ENCODE peak calls at places on chromosomes 5 and 9, in ten cellular contexts. N is colonic mucosa, B is psoas muscle, J is transverse colon, R is upper lobe of right lung, D is left ventricle myocardium inferior, K is PC-9, I is Peyer's patch, T is endodermal cell, Y is fibroblast of lung. E is an unnamed sample.

GRCh38 chr5:122076669-122077450 is 1.2 kb downstream of the LOX start:
- DNase-seq in N (peak; percentile 85), B (peak; percentile 77), J (peak; percentile 81), R (peak; percentile 86), D (peak; percentile 71), K (peak; percentile 71), I (peak; percentile 75), T (peak; percentile 97), Y (peak; percentile 80), E (peak; percentile 58)

GRCh38 chr5:148848378-148849031 is 22.1 kb downstream of the ADRB2 start:
- DNase-seq in N (no peak), B (no peak), J (no peak), R (no peak), D (no peak), K (no peak), I (no peak), T (no peak), Y (no peak), E (no peak)

GRCh38 chr9:88312517-88313103 is 75.6 kb upstream of the SPIN1 start:
- DNase-seq in N (no peak), B (no peak), J (no peak), R (no peak), D (no peak), K (no peak), I (no peak), T (no peak), Y (no peak), E (no peak)

GRCh38 chr9:79928661-79929060 is 356.9 kb downstream of the TLE4 start:
- DNase-seq in N (no peak), B (no peak), J (no peak), R (no peak), D (no peak), K (no peak), I (no peak), T (no peak), Y (no peak), E (no peak)

GRCh38 chr5:6201626-6202025 is 176.7 kb downstream of the MED10 start:
- DNase-seq in N (no peak), B (no peak), J (no peak), R (no peak), D (no peak), K (no peak), I (no peak), T (no peak), Y (peak; percentile 3), E (no peak)

GRCh38 chr5:146051678-146052077 is 53.7 kb downstream of the PLAC8L1 start:
- DNase-seq in N (no peak), B (no peak), J (no peak), R (no peak), D (no peak), K (no peak), I (no peak), T (no peak), Y (peak; percentile 86), E (no peak)

GRCh38 chr9:88501086-88501485 is 33.9 kb upstream of the NXNL2 start:
- DNase-seq in N (no peak), B (no peak), J (no peak), R (peak; percentile 23), D (no peak), K (no peak), I (no peak), T (no peak), Y (no peak), E (no peak)

GRCh38 chr5:167902298-167902697 is 389.1 kb upstream of the WWC1 start:
- DNase-seq in N (no peak), B (no peak), J (no peak), R (no peak), D (no peak), K (no peak), I (no peak), T (no peak), Y (no peak), E (no peak)

GRCh38 chr5:58929726-58930125 is 346.9 kb downstream of the RAB3C start:
- DNase-seq in N (no peak), B (no peak), J (no peak), R (no peak), D (no peak), K (no peak), I (no peak), T (no peak), Y (peak; percentile 53), E (no peak)

GRCh38 chr5:64923151-64923685 is 154.5 kb downstream of the CWC27 start:
- DNase-seq in N (no peak), B (no peak), J (no peak), R (no peak), D (no peak), K (no peak), I (no peak), T (peak; percentile 40), Y (peak; percentile 79), E (no peak)

GRCh38 chr5:94969174-94969573 is 315.7 kb downstream of the MCTP1 start:
- DNase-seq in N (no peak), B (no peak), J (no peak), R (no peak), D (no peak), K (no peak), I (no peak), T (no peak), Y (peak; percentile 17), E (no peak)

GRCh38 chr5:135204151-135204600 is 170.1 kb upstream of the PITX1 start:
- DNase-seq in N (peak; percentile 10), B (no peak), J (no peak), R (no peak), D (no peak), K (no peak), I (no peak), T (no peak), Y (peak; percentile 28), E (no peak)

GRCh38 chr9:135065804-135066203 is 21.7 kb upstream of the OLFM1 start:
- DNase-seq in N (no peak), B (no peak), J (no peak), R (peak; percentile 19), D (no peak), K (no peak), I (peak; percentile 5), T (peak; percentile 12), Y (no peak), E (no peak)
- H3K27me3 ChIP-seq in N (no peaks in the 10 kb centered on the region), B (peaks cover 76% of the 10 kb centered on the region), J (peaks cover 45% of the 10 kb centered on the region), R (peaks cover 20% of the 10 kb centered on the region), D (peaks cover 92% of the 10 kb centered on the region), K (peaks cover 46% of the 10 kb centered on the region), I (no peaks in the 10 kb centered on the region), T (no peaks in the 10 kb centered on the region), Y (no peaks in the 10 kb centered on the region), E (peaks cover 19% of the 10 kb centered on the region)

GRCh38 chr5:128384068-128384467 is 154.0 kb downstream of the FBN2 start:
- DNase-seq in N (no peak), B (no peak), J (no peak), R (no peak), D (no peak), K (no peak), I (no peak), T (no peak), Y (no peak), E (no peak)
- TF ChIP-seq CTCF in N (no peak), B (no peak), J (no peak), R (no peak), D (no peak), K (no peak), I (no peak), T (no peak), Y (no peak), E (no peak)

DNA sequence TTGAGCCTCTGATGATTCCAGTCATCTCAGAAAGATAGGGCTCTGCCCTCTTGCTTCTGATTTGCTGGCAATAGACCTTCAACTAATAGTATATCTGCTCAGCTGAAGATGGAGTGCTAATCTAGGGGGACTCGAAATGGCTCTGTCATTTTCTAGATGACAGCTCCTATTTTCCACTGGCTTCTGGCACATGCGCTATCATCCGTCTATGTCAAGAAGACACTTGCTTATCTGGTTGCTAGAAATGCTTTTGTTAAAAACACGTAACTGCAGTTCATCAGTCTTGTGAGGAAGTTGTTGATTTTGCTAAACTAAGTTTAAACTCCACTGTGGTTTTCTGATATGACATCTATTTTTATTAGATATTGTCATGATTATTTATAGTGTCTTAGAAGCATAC is 265.5 kb upstream of the ZNF608 start:
- DNase-seq in N (no peak), B (no peak), J (no peak), R (no peak), D (no peak), K (no peak), I (no peak), T (no peak), Y (no peak), E (no peak)
- H3K27me3 ChIP-seq in N (no peaks in the 10 kb centered on the region), B (no peaks in the 10 kb centered on the region), J (no peaks in the 10 kb centered on the region), R (no peaks in the 10 kb centered on the region), D (no peaks in the 10 kb centered on the region), K (no peaks in the 10 kb centered on the region), I (no peaks in the 10 kb centered on the region), T (no peaks in the 10 kb centered on the region), Y (no peaks in the 10 kb centered on the region), E (no peaks in the 10 kb centered on the region)

DNA sequence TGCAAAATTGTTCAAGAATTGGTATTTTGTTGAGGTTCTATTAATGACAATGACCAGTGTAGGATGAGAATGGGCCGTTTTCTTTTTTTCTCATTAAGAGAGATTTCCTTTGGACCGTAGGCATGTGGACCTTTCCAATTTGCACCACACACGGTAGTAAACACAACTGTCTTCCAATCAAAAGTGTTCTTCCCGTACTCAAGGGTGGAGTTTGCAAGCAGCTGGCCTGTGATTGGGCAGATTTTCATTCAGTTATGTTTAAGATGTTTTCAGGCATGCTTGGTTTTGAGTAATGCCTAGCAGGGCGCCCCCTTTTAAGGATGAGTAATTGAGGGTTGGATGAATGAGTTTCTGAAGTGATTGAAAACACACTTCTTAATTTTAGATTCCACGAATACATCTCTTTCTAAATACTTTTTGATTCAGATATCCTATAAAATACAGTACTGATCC is 2.5 kb downstream of the KDM3B start:
- DNase-seq in N (no peak), B (no peak), J (no peak), R (no peak), D (no peak), K (no peak), I (peak; percentile 63), T (peak; percentile 78), Y (peak; percentile 88), E (no peak)
- TF ChIP-seq CTCF in N (no peak), B (no peak), J (no peak), R (no peak), D (no peak), K (no peak), I (no peak), T (peak; percentile 13), Y (no peak), E (no peak)

GRCh38 chr5:170485606-170485911 is 18.3 kb upstream of the KCNIP1 start:
- DNase-seq in N (no peak), B (no peak), J (no peak), R (no peak), D (no peak), K (no peak), I (no peak), T (peak; percentile 35), Y (no peak), E (no peak)
- H3K27me3 ChIP-seq in N (no peaks in the 10 kb centered on the region), B (no peaks in the 10 kb centered on the region), J (no peaks in the 10 kb centered on the region), R (no peaks in the 10 kb centered on the region), D (peaks cover 11% of the 10 kb centered on the region), K (no peaks in the 10 kb centered on the region), I (no peaks in the 10 kb centered on the region), T (no peaks in the 10 kb centered on the region), Y (no peaks in the 10 kb centered on the region), E (no peaks in the 10 kb centered on the region)

E was measured in adrenal gland.